ENCODE peak calls at places on chromosomes 4 and X, in nine cellular contexts. T is HepG2, R is suprapubic skin, G is HCT116, B is breast epithelium, W is SK-N-SH, E is K562, H is spleen, I is sigmoid colon. F is an unnamed sample.
A peak's percentile ranks its signal among the peaks of the same experiment; 100 is the strongest.

GRCh38 chr4:101682946-101683345 is 107.6 kb upstream of the BANK1 start:
- DNase-seq in T (no peak), R (no peak), G (no peak), B (no peak), W (no peak), H (no peak), E (no peak), I (no peak), F (no peak)

GRCh38 chrX:55908685-55909212 is 191.2 kb downstream of the RRAGB start:
- DNase-seq in E (no peak), W (no peak), H (peak; percentile 72), G (no peak), R (no peak), B (no peak), I (no peak), T (no peak), F (no peak)

GRCh38 chrX:42748067-42748850 is 29.7 kb downstream of the PPP1R2C start:
- DNase-seq in R (no peak), G (no peak), B (no peak), T (no peak), E (no peak), W (no peak), I (no peak), H (no peak), F (no peak)

GRCh38 chrX:86696951-86697350 is 548.7 kb downstream of the DACH2 start:
- DNase-seq in T (no peak), I (no peak), R (no peak), E (no peak), W (no peak), H (no peak), G (no peak), B (no peak), F (no peak)

GRCh38 chrX:1385824-1386223 is 6.1 kb downstream of the SLC25A6 start:
- DNase-seq in H (peak; percentile 67), B (peak; percentile 30), G (no peak), E (peak; percentile 3), T (no peak), W (peak; percentile 25), R (peak; percentile 51), I (no peak), F (no peak)

GRCh38 chr4:45350438-45350837 is 624.1 kb upstream of the GNPDA2 start:
- DNase-seq in E (no peak), R (no peak), B (no peak), W (no peak), H (no peak), G (no peak), I (no peak), T (no peak), F (no peak)

GRCh38 chrX:130024127-130024526 is 41.7 kb downstream of the BCORL1 start:
- DNase-seq in R (peak; percentile 84), G (peak; percentile 23), W (peak; percentile 44), I (peak; percentile 86), T (no peak), B (peak; percentile 51), E (peak; percentile 91), H (peak; percentile 93), F (no peak)

GRCh38 chr4:21948347-21949072 is at the start of gene KCNIP4:
- DNase-seq in G (no peak), I (no peak), W (peak; percentile 68), R (peak; percentile 51), T (no peak), B (no peak), E (no peak), H (peak; percentile 69), F (no peak)

GRCh38 chrX:80792205-80792604 is 17.5 kb downstream of the BRWD3 start:
- DNase-seq in T (no peak), I (no peak), R (no peak), B (no peak), E (no peak), W (no peak), H (no peak), G (no peak), F (no peak)

GRCh38 chrX:21374994-21375794 is 976 bp downstream of the CNKSR2 start:
- DNase-seq in E (no peak), H (peak; percentile 78), W (peak; percentile 28), I (no peak), R (no peak), B (no peak), G (no peak), T (no peak), F (no peak)

GRCh38 chr4:83124079-83124780 is 9.7 kb upstream of the PLAC8 start:
- DNase-seq in E (no peak), G (no peak), I (no peak), W (no peak), H (no peak), R (no peak), T (no peak), B (no peak), F (no peak)

GRCh38 chr4:81353861-81354260 is 117.8 kb downstream of the RASGEF1B start:
- DNase-seq in H (no peak), I (no peak), B (no peak), R (no peak), G (no peak), W (no peak), T (no peak), E (no peak), F (no peak)

DNA sequence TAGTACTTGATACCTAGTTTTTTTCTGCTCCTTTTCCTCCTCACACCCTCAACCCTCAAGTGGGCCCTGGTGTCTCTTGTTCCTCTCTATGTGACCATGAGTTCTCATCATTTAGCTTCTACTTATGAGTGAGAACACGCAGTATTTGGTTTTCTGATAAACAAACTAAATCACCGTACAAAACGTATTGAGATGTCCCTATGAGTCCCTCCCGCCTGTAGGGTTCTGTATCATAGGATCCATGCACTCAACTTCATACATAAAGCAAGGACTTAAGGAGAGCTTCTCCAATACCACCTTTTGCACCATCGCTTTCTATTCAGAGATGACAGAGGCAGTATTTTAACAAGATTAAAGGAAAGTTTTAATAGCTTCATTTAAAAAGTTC is 550 bp upstream of the RAB9A start:
- DNase-seq in W (peak; percentile 17), T (no peak), G (no peak), H (no peak), E (no peak), I (no peak), R (no peak), B (no peak), F (no peak)
- H3K4me3 ChIP-seq in W (peak overlapping the region; percentile 95), T (peak overlapping the region; percentile 68), G (peak overlapping the region; percentile 80), H (peak overlapping the region; percentile 58), E (peak overlapping the region; percentile 95), I (peak overlapping the region; percentile 66), R (peak overlapping the region; percentile 68), B (peak overlapping the region; percentile 78), F (peak overlapping the region; percentile 86)

DNA sequence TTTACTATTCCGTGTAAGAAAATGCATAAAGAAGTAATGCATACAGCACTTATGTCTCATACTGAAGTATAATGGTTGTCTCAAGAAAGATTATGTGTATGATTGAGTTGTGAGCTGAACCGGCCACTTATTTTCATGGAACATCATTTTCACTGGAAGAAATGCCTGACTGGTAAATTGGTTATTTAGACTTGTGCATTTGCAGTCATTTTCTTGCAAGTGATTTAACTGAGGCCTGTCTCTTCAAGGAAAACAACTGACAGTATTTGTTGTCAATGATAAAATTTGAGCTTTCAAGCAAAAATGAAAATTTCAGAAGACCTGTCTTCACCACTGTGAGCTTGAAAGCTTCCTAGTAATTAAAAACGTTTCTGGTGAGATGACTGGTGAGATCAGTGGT is 62.7 kb upstream of the RPS6KA3 start:
- DNase-seq in E (no peak), H (no peak), B (no peak), R (no peak), G (no peak), I (no peak), T (no peak), W (no peak), F (no peak)
- H3K9me3 ChIP-seq in E (no peaks in the 10 kb centered on the region), H (no peaks in the 10 kb centered on the region), B (no peaks in the 10 kb centered on the region), R (no peaks in the 10 kb centered on the region), G (no peaks in the 10 kb centered on the region), I (no peaks in the 10 kb centered on the region), T (no peaks in the 10 kb centered on the region), W (no peaks in the 10 kb centered on the region), F (no peaks in the 10 kb centered on the region)

GRCh38 chr4:145820407-145820806 is 118.2 kb downstream of the ZNF827 start:
- DNase-seq in B (no peak), E (no peak), W (no peak), H (no peak), G (no peak), I (no peak), T (no peak), R (no peak), F (no peak)

GRCh38 chr4:145818001-145818400 is 120.6 kb downstream of the ZNF827 start:
- DNase-seq in G (no peak), B (no peak), I (no peak), E (no peak), W (no peak), H (no peak), R (no peak), T (no peak), F (no peak)

GRCh38 chr4:145816091-145816490 is 122.5 kb downstream of the ZNF827 start:
- DNase-seq in B (no peak), G (no peak), I (no peak), T (no peak), H (no peak), W (no peak), E (no peak), R (no peak), F (no peak)

GRCh38 chr4:145821771-145822170 is 116.9 kb downstream of the ZNF827 start:
- DNase-seq in I (no peak), R (no peak), W (no peak), T (no peak), B (no peak), E (no peak), H (no peak), G (no peak), F (no peak)

GRCh38 chr4:145819246-145820181 is 119.1 kb downstream of the ZNF827 start:
- DNase-seq in B (no peak), E (no peak), H (no peak), I (no peak), W (no peak), G (no peak), T (no peak), R (no peak), F (no peak)
- TF ChIP-seq POLR2AphosphoS5 in B (no peak), E (no peak), H (no peak), I (peak; percentile 10), W (no peak), G (no peak), T (no peak), R (no peak), F (no peak)

DNA sequence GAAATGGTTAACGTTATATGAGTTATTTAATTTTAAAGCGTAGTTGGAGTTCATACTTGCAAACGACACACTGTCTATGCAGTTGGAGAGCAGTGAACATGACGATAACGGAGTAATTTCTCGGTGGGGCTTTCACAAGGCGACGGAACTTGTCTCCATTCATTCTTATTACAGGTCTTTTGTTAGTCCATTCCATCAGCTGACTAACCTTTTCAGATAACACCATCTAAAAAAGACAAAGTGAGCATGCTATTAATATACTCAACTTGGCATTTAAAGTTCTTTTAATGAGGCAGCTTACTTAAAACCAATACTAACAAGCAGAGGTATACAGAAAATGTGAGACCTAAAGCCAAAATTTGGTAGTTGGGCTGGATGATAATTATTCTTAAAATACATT is 19.9 kb downstream of the MAGT1 start:
- DNase-seq in G (no peak), I (no peak), R (no peak), E (no peak), B (no peak), H (no peak), W (no peak), T (no peak), F (no peak)
- H3K4me3 ChIP-seq in G (no peak overlapping the region), I (no peak overlapping the region), R (no peak overlapping the region), E (no peak overlapping the region), B (no peak overlapping the region), H (no peak overlapping the region), W (no peak overlapping the region), T (no peak overlapping the region), F (no peak overlapping the region)

GRCh38 chrX:146355440-146355839 is 454.1 kb upstream of the CXorf51B start:
- DNase-seq in T (no peak), H (no peak), B (no peak), I (no peak), R (no peak), E (no peak), G (no peak), W (no peak), F (no peak)
- H3K9me3 ChIP-seq in T (peaks cover 70% of the 10 kb centered on the region), H (peaks cover 4% of the 10 kb centered on the region), B (no peaks in the 10 kb centered on the region), I (no peaks in the 10 kb centered on the region), R (no peaks in the 10 kb centered on the region), E (no peaks in the 10 kb centered on the region), G (no peaks in the 10 kb centered on the region), W (no peaks in the 10 kb centered on the region), F (no peaks in the 10 kb centered on the region)

F was measured in SK-N-MC.